ENCODE peak calls at places on chromosome 22, in eight cellular contexts. R is spleen, P is sigmoid colon, H is suprapubic skin, A is HCT116, F is transverse colon, B is K562, Z is endothelial cell of umbilical vein. T is an unnamed sample.

GRCh38 chr22:33030923-33031525 is 27.2 kb downstream of the SYN3 start:
- DNase-seq in H (no peak), A (no peak), F (no peak), B (no peak), P (no peak), Z (no peak), R (no peak), T (no peak)

GRCh38 chr22:42937164-42937854 is 77.6 kb downstream of the PACSIN2 start:
- DNase-seq in B (peak; percentile 42), P (peak; percentile 81), Z (no peak), H (peak; percentile 82), F (peak; percentile 70), A (peak; percentile 56), R (peak; percentile 88), T (no peak)

GRCh38 chr22:17479129-17479528 is 84.2 kb upstream of the SLC25A18 start:
- DNase-seq in A (no peak), F (no peak), P (no peak), H (no peak), Z (no peak), R (no peak), B (no peak), T (no peak)

GRCh38 chr22:19596680-19597398 is 72.6 kb upstream of the CLDN5 start:
- DNase-seq in P (no peak), R (peak; percentile 74), Z (no peak), F (no peak), H (peak; percentile 52), A (no peak), B (peak; percentile 53), T (no peak)

GRCh38 chr22:26942301-26942927 is 285.0 kb downstream of the MIAT start:
- DNase-seq in F (no peak), P (no peak), Z (no peak), H (no peak), R (no peak), B (no peak), A (no peak), T (no peak)

GRCh38 chr22:43747877-43748276 is 64.2 kb downstream of the EFCAB6 start:
- DNase-seq in A (no peak), F (no peak), B (no peak), Z (no peak), H (no peak), R (no peak), P (no peak), T (no peak)

GRCh38 chr22:20750461-20751184 is 23.3 kb upstream of the SERPIND1 start:
- DNase-seq in R (no peak), P (peak; percentile 77), A (no peak), Z (peak; percentile 83), H (no peak), B (peak; percentile 70), F (peak; percentile 38), T (peak; percentile 72)

GRCh38 chr22:20965888-20966855 is 883 bp upstream of the AIFM3 start:
- DNase-seq in F (peak; percentile 85), H (no peak), A (no peak), R (peak; percentile 72), B (no peak), Z (no peak), P (no peak), T (no peak)

GRCh38 chr22:17734197-17734596 is 40.1 kb downstream of the BID start:
- DNase-seq in P (no peak), B (no peak), H (no peak), F (no peak), R (no peak), A (no peak), Z (peak; percentile 30), T (no peak)

GRCh38 chr22:47129902-47130301 is 367.5 kb downstream of the TBC1D22A start:
- DNase-seq in Z (no peak), P (no peak), B (peak; percentile 76), A (peak; percentile 94), H (no peak), R (peak; percentile 63), F (peak; percentile 89), T (peak; percentile 75)

GRCh38 chr22:40637181-40638150 is 947 bp upstream of the MRTFA start:
- DNase-seq in B (peak; percentile 31), P (peak; percentile 77), Z (no peak), H (peak; percentile 73), F (peak; percentile 70), A (no peak), R (peak; percentile 89), T (no peak)

GRCh38 chr22:32695451-32695891 is 106.0 kb upstream of the TIMP3 start:
- DNase-seq in Z (no peak), B (no peak), A (peak; percentile 21), P (no peak), R (no peak), F (no peak), H (no peak), T (no peak)

GRCh38 chr22:19398206-19398605 is 33.3 kb downstream of the HIRA start:
- DNase-seq in Z (no peak), R (no peak), A (no peak), P (no peak), H (no peak), F (no peak), B (no peak), T (no peak)

GRCh38 chr22:24857576-24857975 is 51.6 kb downstream of the SGSM1 start:
- DNase-seq in R (no peak), Z (no peak), A (no peak), H (no peak), B (no peak), F (no peak), P (no peak), T (no peak)

GRCh38 chr22:49211176-49211575 is 616.5 kb downstream of the BRD1 start:
- DNase-seq in B (no peak), P (peak; percentile 15), R (peak; percentile 63), A (no peak), F (no peak), Z (no peak), H (peak; percentile 39), T (no peak)

GRCh38 chr22:49212002-49212401 is 615.7 kb downstream of the BRD1 start:
- DNase-seq in Z (no peak), F (no peak), H (no peak), B (no peak), R (peak; percentile 36), P (peak; percentile 51), A (no peak), T (no peak)

GRCh38 chr22:49208768-49209252 is 618.9 kb downstream of the BRD1 start:
- DNase-seq in Z (no peak), R (peak; percentile 32), A (no peak), F (no peak), H (peak; percentile 40), P (peak; percentile 20), B (peak; percentile 26), T (no peak)

GRCh38 chr22:49209452-49210195 is 618.0 kb downstream of the BRD1 start:
- DNase-seq in A (no peak), B (no peak), R (peak; percentile 21), P (peak; percentile 30), Z (no peak), F (no peak), H (peak; percentile 35), T (no peak)

DNA sequence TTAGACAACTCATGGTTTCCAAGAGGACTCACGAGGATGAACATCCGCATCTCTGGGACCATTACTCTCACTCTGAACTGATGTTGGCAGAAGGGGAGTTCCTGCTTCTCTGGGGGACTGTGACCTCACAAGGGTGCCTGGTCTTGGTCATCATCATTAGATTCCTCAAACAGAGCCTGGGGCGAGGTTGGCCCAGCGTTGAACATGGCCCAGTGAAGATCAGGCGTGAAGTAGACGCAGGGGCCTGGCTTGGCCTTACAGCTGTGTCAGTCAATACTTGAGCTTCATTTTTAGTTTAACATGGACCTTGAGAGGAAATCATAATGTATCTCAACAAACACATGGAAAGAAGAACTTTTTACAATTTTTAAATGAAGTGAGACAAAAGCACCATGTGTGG is 617.1 kb downstream of the BRD1 start:
- DNase-seq in P (peak; percentile 52), A (no peak), R (peak; percentile 32), B (no peak), F (no peak), H (peak; percentile 33), Z (no peak), T (no peak)
- H3K9me3 ChIP-seq in P (no peaks in the 10 kb centered on the region), A (no peaks in the 10 kb centered on the region), R (no peaks in the 10 kb centered on the region), B (no peaks in the 10 kb centered on the region), F (no peaks in the 10 kb centered on the region), H (no peaks in the 10 kb centered on the region), Z (peaks cover 10% of the 10 kb centered on the region), T (no peaks in the 10 kb centered on the region)

DNA sequence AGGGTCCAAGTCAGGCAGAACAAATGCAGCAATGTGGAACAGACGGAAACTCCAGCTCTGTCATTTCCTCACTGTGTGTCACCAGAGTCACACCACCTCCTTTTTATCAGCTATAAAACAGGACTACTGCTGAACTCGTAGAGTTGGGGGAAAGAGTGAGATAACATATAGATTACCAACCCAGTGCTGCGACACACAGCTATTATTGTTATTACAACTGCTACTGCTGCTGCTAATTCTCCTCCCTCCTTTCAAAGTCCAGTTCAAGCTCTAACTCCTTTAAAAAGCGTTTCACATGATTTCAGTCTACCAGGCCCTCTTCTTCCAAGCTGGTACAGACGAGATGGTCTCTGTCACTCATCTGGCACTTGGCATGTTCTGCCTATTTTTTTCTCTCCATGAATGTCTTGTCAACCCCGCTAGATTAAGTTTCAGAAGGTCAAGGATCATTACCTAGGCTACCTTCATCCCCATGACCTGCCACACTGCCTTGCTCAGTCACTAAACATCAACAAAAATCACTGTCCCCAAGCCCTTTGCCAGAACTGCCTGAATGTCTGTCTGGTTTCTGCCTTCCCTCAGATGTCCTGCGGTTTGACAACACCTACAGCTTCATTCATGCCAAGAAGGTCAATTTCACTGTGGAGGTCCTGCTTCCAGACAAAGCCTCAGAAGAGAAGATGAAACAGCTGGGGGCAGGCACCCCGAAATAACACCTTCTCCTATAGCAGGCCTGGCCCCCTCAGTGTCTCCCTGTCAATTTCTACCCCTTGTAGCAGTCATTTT is 3.7 kb upstream of the MTFP1 start:
- DNase-seq in R (no peak), H (no peak), P (no peak), B (peak; percentile 25), A (no peak), Z (peak; percentile 76), F (no peak), T (no peak)
- TF ChIP-seq POLR2AphosphoS5 in R (no peak), H (no peak), P (no peak), B (peak; percentile 74), A (peak; percentile 2), Z (peak; percentile 50), F (peak; percentile 27), T (no peak)

GRCh38 chr22:27952779-27953178 is 33.7 kb upstream of the PITPNB start:
- DNase-seq in F (no peak), A (no peak), P (no peak), B (no peak), R (no peak), Z (peak; percentile 3), H (no peak), T (no peak)
- H3K9me3 ChIP-seq in F (no peaks in the 10 kb centered on the region), A (no peaks in the 10 kb centered on the region), P (no peaks in the 10 kb centered on the region), B (no peaks in the 10 kb centered on the region), R (no peaks in the 10 kb centered on the region), Z (no peaks in the 10 kb centered on the region), H (no peaks in the 10 kb centered on the region), T (no peaks in the 10 kb centered on the region)

DNA sequence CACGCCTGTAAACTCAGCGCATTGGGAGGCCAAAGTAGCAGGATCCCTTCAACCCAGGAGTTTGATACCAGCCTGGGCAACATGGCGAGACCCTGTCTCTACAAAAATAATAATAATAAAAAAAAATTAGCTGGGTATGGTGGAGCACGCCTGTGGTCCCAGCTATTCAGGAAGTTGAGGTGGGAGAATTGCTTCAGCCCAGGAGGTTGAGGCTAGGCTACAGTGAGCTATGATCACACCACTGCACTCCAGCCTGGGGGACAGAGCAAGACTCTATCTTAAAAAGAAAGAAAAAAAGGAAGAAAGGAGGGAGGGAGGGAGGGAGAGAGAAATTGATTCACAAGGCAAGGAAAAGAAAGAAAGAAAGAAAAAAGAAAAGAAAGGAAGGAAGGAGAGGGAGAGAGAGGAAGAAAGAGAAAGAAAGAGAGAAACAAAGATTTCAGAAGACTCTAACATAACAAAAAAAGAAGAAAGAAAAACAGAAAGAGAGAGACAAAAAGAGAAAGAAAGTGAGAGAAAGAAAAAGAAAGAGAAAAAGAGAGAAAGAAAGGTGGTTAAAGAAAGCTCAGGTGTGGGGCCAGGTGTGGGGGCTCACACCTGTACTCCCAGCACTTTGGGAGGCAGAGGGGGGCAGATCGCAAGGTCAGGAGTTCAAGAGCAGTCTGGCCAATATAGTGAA is 37.3 kb upstream of the MYH9 start:
- DNase-seq in H (no peak), P (no peak), F (no peak), A (no peak), B (no peak), Z (no peak), R (no peak), T (no peak)
- TF ChIP-seq POLR2AphosphoS5 in H (no peak), P (no peak), F (no peak), A (no peak), B (no peak), Z (no peak), R (no peak), T (no peak)

T was measured in prostate gland.